ENCODE peak calls at places on chromosomes 16 and 17, in nine cellular contexts. One of them, this sample, is unnamed.

GRCh38 chr16:75265911-75266701 is 14.7 kb upstream of the BCAR1 start:
- DNase-seq in psoas muscle: peak
- DNase-seq in omental fat pad: no peak
- DNase-seq in lung: peak
- DNase-seq in heart right ventricle: peak
- DNase-seq in activated CD8-positive, alpha-beta T cell treated with anti-CD3 and anti-CD28 coated beads for 36 hours: no peak
- DNase-seq in cardiac fibroblast: peak
- DNase-seq in breast epithelium: no peak
- DNase-seq in left ventricle myocardium inferior: peak
- DNase-seq in this sample: peak

GRCh38 chr16:66604376-66605176 is at the start of gene CMTM3:
- DNase-seq in heart right ventricle: peak
- DNase-seq in cardiac fibroblast: peak
- DNase-seq in activated CD8-positive, alpha-beta T cell treated with anti-CD3 and anti-CD28 coated beads for 36 hours: peak
- DNase-seq in left ventricle myocardium inferior: peak
- DNase-seq in psoas muscle: peak
- DNase-seq in breast epithelium: no peak
- DNase-seq in lung: peak
- DNase-seq in omental fat pad: peak
- DNase-seq in this sample: peak

GRCh38 chr17:21452377-21453143 is 76.4 kb downstream of the KCNJ12 start:
- DNase-seq in left ventricle myocardium inferior: peak
- DNase-seq in cardiac fibroblast: peak
- DNase-seq in lung: peak
- DNase-seq in heart right ventricle: peak
- DNase-seq in psoas muscle: peak
- DNase-seq in activated CD8-positive, alpha-beta T cell treated with anti-CD3 and anti-CD28 coated beads for 36 hours: peak
- DNase-seq in breast epithelium: peak
- DNase-seq in omental fat pad: no peak
- DNase-seq in this sample: no peak

GRCh38 chr17:51739245-51739886 is 419.1 kb downstream of the CA10 start:
- DNase-seq in activated CD8-positive, alpha-beta T cell treated with anti-CD3 and anti-CD28 coated beads for 36 hours: no peak
- DNase-seq in heart right ventricle: no peak
- DNase-seq in breast epithelium: no peak
- DNase-seq in psoas muscle: no peak
- DNase-seq in cardiac fibroblast: no peak
- DNase-seq in omental fat pad: no peak
- DNase-seq in lung: no peak
- DNase-seq in left ventricle myocardium inferior: no peak
- DNase-seq in this sample: no peak

GRCh38 chr17:27351741-27352140 is 57.8 kb downstream of the WSB1 start:
- DNase-seq in left ventricle myocardium inferior: no peak
- DNase-seq in heart right ventricle: no peak
- DNase-seq in activated CD8-positive, alpha-beta T cell treated with anti-CD3 and anti-CD28 coated beads for 36 hours: no peak
- DNase-seq in lung: no peak
- DNase-seq in omental fat pad: no peak
- DNase-seq in cardiac fibroblast: peak
- DNase-seq in psoas muscle: no peak
- DNase-seq in breast epithelium: no peak
- DNase-seq in this sample: no peak

GRCh38 chr17:80063815-80064585 is 27.6 kb downstream of the CCDC40 start:
- DNase-seq in heart right ventricle: peak
- DNase-seq in omental fat pad: no peak
- DNase-seq in psoas muscle: peak
- DNase-seq in left ventricle myocardium inferior: no peak
- DNase-seq in cardiac fibroblast: peak
- DNase-seq in lung: peak
- DNase-seq in activated CD8-positive, alpha-beta T cell treated with anti-CD3 and anti-CD28 coated beads for 36 hours: no peak
- DNase-seq in breast epithelium: peak
- DNase-seq in this sample: no peak

GRCh38 chr17:75853410-75853809 is 1.7 kb downstream of the WBP2 start:
- DNase-seq in lung: no peak
- DNase-seq in activated CD8-positive, alpha-beta T cell treated with anti-CD3 and anti-CD28 coated beads for 36 hours: no peak
- DNase-seq in omental fat pad: no peak
- DNase-seq in heart right ventricle: no peak
- DNase-seq in breast epithelium: peak
- DNase-seq in left ventricle myocardium inferior: no peak
- DNase-seq in psoas muscle: no peak
- DNase-seq in cardiac fibroblast: peak
- DNase-seq in this sample: no peak

GRCh38 chr17:9958586-9959281 is 53.7 kb upstream of the RCVRN start:
- DNase-seq in breast epithelium: no peak
- DNase-seq in lung: no peak
- DNase-seq in heart right ventricle: no peak
- DNase-seq in psoas muscle: no peak
- DNase-seq in cardiac fibroblast: no peak
- DNase-seq in left ventricle myocardium inferior: no peak
- DNase-seq in activated CD8-positive, alpha-beta T cell treated with anti-CD3 and anti-CD28 coated beads for 36 hours: no peak
- DNase-seq in omental fat pad: no peak
- DNase-seq in this sample: no peak

GRCh38 chr16:31071861-31072260 is 2.2 kb downstream of the ZNF668 start:
- DNase-seq in omental fat pad: no peak
- DNase-seq in lung: no peak
- DNase-seq in heart right ventricle: no peak
- DNase-seq in activated CD8-positive, alpha-beta T cell treated with anti-CD3 and anti-CD28 coated beads for 36 hours: no peak
- DNase-seq in cardiac fibroblast: peak
- DNase-seq in left ventricle myocardium inferior: no peak
- DNase-seq in psoas muscle: no peak
- DNase-seq in breast epithelium: no peak
- DNase-seq in this sample: no peak

GRCh38 chr17:2701161-2701995 is 10.2 kb downstream of the CLUH start:
- DNase-seq in left ventricle myocardium inferior: peak
- DNase-seq in breast epithelium: no peak
- DNase-seq in cardiac fibroblast: no peak
- DNase-seq in heart right ventricle: no peak
- DNase-seq in psoas muscle: peak
- DNase-seq in lung: no peak
- DNase-seq in activated CD8-positive, alpha-beta T cell treated with anti-CD3 and anti-CD28 coated beads for 36 hours: no peak
- DNase-seq in omental fat pad: no peak
- DNase-seq in this sample: peak

GRCh38 chr17:35245196-35245486 is 2.3 kb downstream of the SLFN5 start:
- DNase-seq in left ventricle myocardium inferior: no peak
- DNase-seq in omental fat pad: no peak
- DNase-seq in psoas muscle: no peak
- DNase-seq in heart right ventricle: no peak
- DNase-seq in breast epithelium: no peak
- DNase-seq in cardiac fibroblast: peak
- DNase-seq in activated CD8-positive, alpha-beta T cell treated with anti-CD3 and anti-CD28 coated beads for 36 hours: peak
- DNase-seq in lung: no peak
- DNase-seq in this sample: no peak

DNA sequence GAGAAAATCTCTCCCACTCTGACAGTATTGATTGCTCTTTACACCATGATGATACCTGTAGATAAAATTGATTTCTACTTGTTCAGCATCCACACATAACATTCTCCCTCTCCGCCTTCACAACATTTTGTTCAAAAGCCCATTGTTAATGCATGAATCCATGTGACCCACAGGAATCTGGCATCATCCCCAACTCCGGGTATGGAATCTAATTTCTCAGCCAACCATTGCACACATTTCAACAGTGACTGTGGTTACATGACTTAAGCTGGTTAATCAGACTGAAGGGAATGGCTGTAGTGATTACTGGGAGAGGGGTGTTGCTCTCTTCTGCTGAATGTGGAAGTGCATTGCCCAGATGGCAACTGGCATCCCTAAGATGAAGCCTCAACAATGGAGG is 161.4 kb upstream of the C16orf82 start:
- DNase-seq in cardiac fibroblast: no peak
- DNase-seq in heart right ventricle: no peak
- DNase-seq in activated CD8-positive, alpha-beta T cell treated with anti-CD3 and anti-CD28 coated beads for 36 hours: no peak
- DNase-seq in breast epithelium: peak
- DNase-seq in omental fat pad: no peak
- DNase-seq in lung: no peak
- DNase-seq in psoas muscle: no peak
- DNase-seq in left ventricle myocardium inferior: no peak
- DNase-seq in this sample: no peak
- TF ChIP-seq CTCF in cardiac fibroblast: no peak
- TF ChIP-seq CTCF in heart right ventricle: no peak
- TF ChIP-seq CTCF in activated CD8-positive, alpha-beta T cell treated with anti-CD3 and anti-CD28 coated beads for 36 hours: no peak
- TF ChIP-seq CTCF in breast epithelium: no peak
- TF ChIP-seq CTCF in omental fat pad: no peak
- TF ChIP-seq CTCF in lung: no peak
- TF ChIP-seq CTCF in psoas muscle: no peak
- TF ChIP-seq CTCF in left ventricle myocardium inferior: no peak
- TF ChIP-seq CTCF in this sample: no peak

DNA sequence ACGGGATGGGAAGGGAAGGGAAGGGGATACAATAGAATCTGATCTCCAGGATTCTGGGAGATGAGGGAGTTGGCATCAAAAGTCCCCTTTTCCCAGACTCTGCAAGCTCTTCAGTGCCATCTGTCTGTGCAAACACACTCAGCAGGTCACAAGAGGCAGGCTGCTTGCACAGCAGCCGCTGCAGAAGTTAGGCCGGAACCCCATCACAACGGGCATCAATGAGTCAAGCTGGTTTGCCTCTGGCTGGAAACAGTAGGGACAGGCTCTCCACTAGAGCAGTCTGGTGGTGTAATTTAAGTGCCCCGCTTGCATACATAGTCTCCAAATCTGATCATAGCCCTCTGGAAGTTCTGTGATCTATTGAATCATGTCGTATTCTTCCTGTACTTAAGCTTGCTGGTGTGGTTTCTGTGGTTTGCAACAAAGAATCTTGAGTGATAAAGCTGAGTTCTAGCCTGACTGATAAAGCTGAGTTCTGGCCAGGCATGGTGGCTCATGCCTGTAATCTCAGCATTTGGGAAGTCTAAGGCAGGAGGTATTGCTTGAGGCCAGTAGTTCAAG is 33.7 kb upstream of the KDM8 start:
- DNase-seq in heart right ventricle: no peak
- DNase-seq in lung: no peak
- DNase-seq in cardiac fibroblast: peak
- DNase-seq in omental fat pad: no peak
- DNase-seq in breast epithelium: no peak
- DNase-seq in left ventricle myocardium inferior: no peak
- DNase-seq in psoas muscle: no peak
- DNase-seq in activated CD8-positive, alpha-beta T cell treated with anti-CD3 and anti-CD28 coated beads for 36 hours: peak
- DNase-seq in this sample: no peak
- TF ChIP-seq CTCF in heart right ventricle: no peak
- TF ChIP-seq CTCF in lung: no peak
- TF ChIP-seq CTCF in cardiac fibroblast: no peak
- TF ChIP-seq CTCF in omental fat pad: no peak
- TF ChIP-seq CTCF in breast epithelium: no peak
- TF ChIP-seq CTCF in left ventricle myocardium inferior: no peak
- TF ChIP-seq CTCF in psoas muscle: no peak
- TF ChIP-seq CTCF in activated CD8-positive, alpha-beta T cell treated with anti-CD3 and anti-CD28 coated beads for 36 hours: no peak
- TF ChIP-seq CTCF in this sample: no peak

GRCh38 chr16:57720142-57720575 is 15.4 kb upstream of the KATNB1 start:
- DNase-seq in activated CD8-positive, alpha-beta T cell treated with anti-CD3 and anti-CD28 coated beads for 36 hours: peak
- DNase-seq in heart right ventricle: peak
- DNase-seq in lung: peak
- DNase-seq in psoas muscle: no peak
- DNase-seq in omental fat pad: no peak
- DNase-seq in cardiac fibroblast: peak
- DNase-seq in left ventricle myocardium inferior: no peak
- DNase-seq in breast epithelium: no peak
- DNase-seq in this sample: peak
- TF ChIP-seq CTCF in activated CD8-positive, alpha-beta T cell treated with anti-CD3 and anti-CD28 coated beads for 36 hours: peak
- TF ChIP-seq CTCF in heart right ventricle: peak
- TF ChIP-seq CTCF in lung: peak
- TF ChIP-seq CTCF in psoas muscle: peak
- TF ChIP-seq CTCF in omental fat pad: no peak
- TF ChIP-seq CTCF in cardiac fibroblast: peak
- TF ChIP-seq CTCF in left ventricle myocardium inferior: peak
- TF ChIP-seq CTCF in breast epithelium: no peak
- TF ChIP-seq CTCF in this sample: peak

DNA sequence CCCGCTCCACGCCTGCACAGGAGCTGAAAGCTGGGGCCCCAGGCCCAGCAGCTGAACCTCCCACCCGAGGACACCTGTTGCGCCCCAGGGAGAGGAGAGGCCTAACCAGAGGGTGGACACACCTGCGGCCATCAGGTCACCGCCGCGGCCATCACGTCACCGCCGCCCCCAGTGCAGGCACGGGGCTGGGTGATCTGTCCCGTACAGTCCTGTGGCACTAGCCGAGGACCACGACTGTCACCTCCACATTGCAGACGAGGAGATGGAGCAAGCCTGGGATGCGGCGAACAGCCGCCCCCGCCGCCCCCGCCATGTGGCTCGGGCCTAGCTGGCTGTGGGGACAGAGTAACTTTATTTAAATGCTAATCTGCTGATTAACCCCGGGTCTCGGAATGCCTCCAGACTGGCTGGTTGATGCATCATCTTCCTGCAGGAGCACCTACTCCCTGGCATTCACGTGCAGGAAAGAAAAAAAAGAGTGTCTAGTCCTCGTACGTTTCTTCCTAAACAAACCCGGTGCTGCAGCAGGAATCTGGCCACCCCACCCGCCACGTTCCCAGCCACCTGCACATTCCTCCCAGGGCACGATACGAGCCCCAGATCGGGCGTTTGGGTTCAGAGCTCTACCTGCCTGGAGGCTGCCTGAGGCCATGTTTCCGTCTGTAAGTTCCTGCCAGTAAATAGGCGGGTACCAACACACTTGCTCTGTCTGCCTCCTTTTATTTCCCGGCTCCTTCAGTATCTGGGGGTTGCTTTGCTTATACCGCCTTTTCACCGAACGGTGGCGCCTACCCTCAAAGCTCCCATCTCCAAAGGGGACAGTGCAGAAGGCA is 29.9 kb downstream of the PIEZO1 start:
- DNase-seq in psoas muscle: no peak
- DNase-seq in left ventricle myocardium inferior: no peak
- DNase-seq in cardiac fibroblast: peak
- DNase-seq in heart right ventricle: no peak
- DNase-seq in breast epithelium: no peak
- DNase-seq in omental fat pad: no peak
- DNase-seq in lung: no peak
- DNase-seq in activated CD8-positive, alpha-beta T cell treated with anti-CD3 and anti-CD28 coated beads for 36 hours: peak
- DNase-seq in this sample: peak
- TF ChIP-seq CTCF in psoas muscle: no peak
- TF ChIP-seq CTCF in left ventricle myocardium inferior: peak
- TF ChIP-seq CTCF in cardiac fibroblast: peak
- TF ChIP-seq CTCF in heart right ventricle: peak
- TF ChIP-seq CTCF in breast epithelium: no peak
- TF ChIP-seq CTCF in omental fat pad: no peak
- TF ChIP-seq CTCF in lung: no peak
- TF ChIP-seq CTCF in activated CD8-positive, alpha-beta T cell treated with anti-CD3 and anti-CD28 coated beads for 36 hours: peak
- TF ChIP-seq CTCF in this sample: no peak

DNA sequence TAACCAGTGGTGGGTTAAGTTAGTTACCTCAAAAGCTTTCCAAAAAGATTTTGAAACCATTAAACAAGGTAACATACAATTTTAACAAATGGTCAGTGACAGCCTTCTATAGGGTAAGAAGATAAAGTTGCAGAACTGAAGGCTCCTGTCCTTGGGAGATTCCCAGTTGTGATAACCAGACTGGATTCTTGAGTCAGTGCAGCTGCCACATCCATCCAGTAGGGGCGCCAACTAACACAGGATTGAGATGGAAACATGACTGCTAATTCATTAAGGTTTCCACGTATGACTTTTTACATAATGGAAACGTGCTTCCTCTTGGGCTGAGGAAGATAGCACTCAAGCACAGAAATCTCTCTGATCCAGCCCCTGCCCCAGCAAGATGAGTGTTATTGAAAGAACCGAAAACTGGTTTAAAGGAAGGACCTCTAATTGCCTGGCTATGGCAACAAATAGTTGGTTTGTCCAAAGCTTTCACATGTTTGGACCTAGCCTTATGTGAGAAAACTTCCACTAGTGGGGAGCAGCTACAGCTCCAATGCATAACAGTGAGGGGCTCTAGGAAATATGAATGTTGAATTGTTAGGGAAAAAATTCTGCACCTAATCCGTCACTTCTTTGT is 269.8 kb upstream of the MYOCD start:
- DNase-seq in psoas muscle: no peak
- DNase-seq in left ventricle myocardium inferior: no peak
- DNase-seq in cardiac fibroblast: peak
- DNase-seq in breast epithelium: no peak
- DNase-seq in activated CD8-positive, alpha-beta T cell treated with anti-CD3 and anti-CD28 coated beads for 36 hours: peak
- DNase-seq in omental fat pad: no peak
- DNase-seq in heart right ventricle: no peak
- DNase-seq in lung: peak
- DNase-seq in this sample: peak
- TF ChIP-seq CTCF in psoas muscle: no peak
- TF ChIP-seq CTCF in left ventricle myocardium inferior: peak
- TF ChIP-seq CTCF in cardiac fibroblast: peak
- TF ChIP-seq CTCF in breast epithelium: no peak
- TF ChIP-seq CTCF in activated CD8-positive, alpha-beta T cell treated with anti-CD3 and anti-CD28 coated beads for 36 hours: peak
- TF ChIP-seq CTCF in omental fat pad: no peak
- TF ChIP-seq CTCF in heart right ventricle: peak
- TF ChIP-seq CTCF in lung: no peak
- TF ChIP-seq CTCF in this sample: peak